ENCODE peak calls at places on chromosomes 11 and 22, in five cellular contexts. V is neural progenitor cell, E is body of pancreas, U is uterus, W is A549. X is an unnamed sample.
A peak's percentile ranks its signal among the peaks of the same experiment; 100 is the strongest.

GRCh38 chr11:57324154-57324885 is 432 bp downstream of the TNKS1BP1 start:
- DNase-seq in V (peak; percentile 88), U (peak; percentile 56), W (peak; percentile 60), E (peak; percentile 57), X (peak; percentile 28)

GRCh38 chr11:75815345-75815983 is 454 bp downstream of the UVRAG start:
- DNase-seq in E (peak; percentile 60), W (peak; percentile 58), V (no peak), U (no peak), X (no peak)

GRCh38 chr11:34226210-34226609 is 120.8 kb downstream of the NAT10 start:
- DNase-seq in W (no peak), V (no peak), U (no peak), E (no peak), X (no peak)

GRCh38 chr11:12245091-12245490 is 132.3 kb upstream of the PARVA start:
- DNase-seq in V (no peak), U (no peak), E (no peak), W (no peak), X (no peak)

GRCh38 chr11:64436025-64436424 is 77.1 kb downstream of the RPS6KA4 start:
- DNase-seq in U (no peak), V (no peak), W (no peak), E (no peak), X (peak; percentile 40)

GRCh38 chr22:24067587-24068376 is 56.7 kb downstream of the CABIN1 start:
- DNase-seq in V (no peak), U (no peak), E (peak; percentile 57), W (no peak), X (no peak)

GRCh38 chr22:23071163-23072034 is 1.1 kb downstream of the GNAZ start:
- DNase-seq in U (peak; percentile 19), E (no peak), W (no peak), V (no peak), X (no peak)

GRCh38 chr11:128334311-128335044 is 252.9 kb downstream of the ETS1 start:
- DNase-seq in U (peak; percentile 63), W (no peak), E (no peak), V (no peak), X (no peak)

GRCh38 chr11:11845066-11845465 is 3.3 kb downstream of the USP47 start:
- DNase-seq in W (no peak), U (no peak), E (peak; percentile 48), V (no peak), X (peak; percentile 92)

GRCh38 chr22:47304854-47305253 is 542.4 kb downstream of the TBC1D22A start:
- DNase-seq in U (no peak), W (no peak), E (no peak), V (no peak), X (no peak)

GRCh38 chr11:45154276-45154675 is 7.8 kb downstream of the PRDM11 start:
- DNase-seq in W (no peak), U (no peak), V (no peak), E (no peak), X (no peak)

GRCh38 chr22:40599731-40600130 is 36.8 kb downstream of the MRTFA start:
- DNase-seq in U (no peak), V (no peak), E (no peak), W (no peak), X (no peak)

GRCh38 chr11:134578807-134579708 is 167.0 kb upstream of the B3GAT1 start:
- DNase-seq in V (no peak), W (no peak), U (no peak), E (no peak), X (no peak)

GRCh38 chr22:50455201-50455600 is 19.6 kb downstream of the SBF1 start:
- DNase-seq in U (no peak), E (no peak), V (no peak), W (no peak), X (no peak)

GRCh38 chr11:112280268-112281126 is 19.8 kb upstream of the PLET1 start:
- DNase-seq in U (peak; percentile 74), E (peak; percentile 64), W (peak; percentile 68), V (peak; percentile 91), X (peak; percentile 87)

GRCh38 chr11:61964941-61965282 is 2.5 kb downstream of the FTH1 start:
- DNase-seq in E (no peak), V (no peak), U (no peak), W (no peak), X (no peak)

GRCh38 chr22:23522642-23523251 is 57.3 kb downstream of the IGLL1 start:
- DNase-seq in W (no peak), E (no peak), V (peak; percentile 42), U (no peak), X (no peak)

GRCh38 chr22:41799486-41800347 is 762 bp upstream of the CCDC134 start:
- DNase-seq in V (peak; percentile 39), U (peak; percentile 26), W (no peak), E (peak; percentile 30), X (no peak)

GRCh38 chr11:63573881-63574855 is 11.0 kb upstream of the PLAAT2 start:
- DNase-seq in W (no peak), V (no peak), E (no peak), U (peak; percentile 67), X (no peak)

GRCh38 chr11:2272946-2273280 is 2.5 kb upstream of the ASCL2 start:
- DNase-seq in E (no peak), U (peak; percentile 10), V (no peak), W (no peak), X (no peak)

GRCh38 chr22:49948116-49948515 is 12.5 kb upstream of the PIM3 start:
- DNase-seq in W (no peak), E (peak; percentile 68), V (no peak), U (no peak), X (no peak)

GRCh38 chr11:3710485-3711259 is 39.5 kb upstream of the CHRNA10 start:
- DNase-seq in W (no peak), E (no peak), U (no peak), V (no peak), X (no peak)
- H3K4me3 ChIP-seq in W (no peak overlapping the region), E (no peak overlapping the region), U (no peak overlapping the region), V (no peak overlapping the region), X (no peak overlapping the region)

GRCh38 chr22:32203181-32204105 is 1.4 kb downstream of the RFPL2 start:
- DNase-seq in E (no peak), U (no peak), W (peak; percentile 5), V (no peak), X (no peak)
- H3K4me3 ChIP-seq in E (no peak overlapping the region), U (no peak overlapping the region), W (peak overlapping the region; percentile 60), V (peak overlapping the region; percentile 54), X (no peak overlapping the region)

GRCh38 chr22:39073941-39074340 is 3.1 kb upstream of the APOBEC3G start:
- DNase-seq in U (no peak), W (no peak), V (no peak), E (no peak), X (no peak)

GRCh38 chr22:39080993-39081513 is 4.0 kb downstream of the APOBEC3G start:
- DNase-seq in U (no peak), E (no peak), W (no peak), V (no peak), X (no peak)

GRCh38 chr22:39078329-39078728 is 1.3 kb downstream of the APOBEC3G start:
- DNase-seq in V (no peak), W (no peak), E (no peak), U (no peak), X (no peak)

GRCh38 chr22:39080052-39080762 is 3.1 kb downstream of the APOBEC3G start:
- DNase-seq in W (no peak), E (no peak), U (no peak), V (no peak), X (no peak)

DNA sequence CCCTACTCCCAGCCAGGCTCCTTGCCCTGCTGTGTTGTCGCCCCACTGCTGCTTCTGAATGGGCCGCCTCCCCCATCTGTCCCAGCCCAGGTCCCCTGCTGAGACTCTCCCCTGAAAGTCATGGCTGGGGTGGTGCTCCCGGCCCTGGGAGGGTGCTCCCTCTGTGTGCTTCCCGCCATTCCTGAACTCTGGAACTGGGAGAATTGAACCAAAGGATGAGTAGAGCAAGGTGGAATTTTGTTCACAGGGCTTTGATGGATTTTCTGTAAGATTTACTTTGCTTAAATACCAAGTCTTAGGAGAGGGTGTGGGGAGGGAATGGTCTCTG is 402 bp downstream of the APOBEC3G start:
- DNase-seq in V (no peak), U (no peak), W (no peak), E (no peak), X (no peak)
- H3K4me3 ChIP-seq in V (no peak overlapping the region), U (peak overlapping the region; percentile 41), W (no peak overlapping the region), E (no peak overlapping the region), X (no peak overlapping the region)

GRCh38 chr11:70050243-70050642 is 27.9 kb upstream of the ANO1 start:
- DNase-seq in U (no peak), W (no peak), E (no peak), V (no peak), X (no peak)
- H3K4me3 ChIP-seq in U (no peak overlapping the region), W (no peak overlapping the region), E (no peak overlapping the region), V (no peak overlapping the region), X (no peak overlapping the region)

GRCh38 chr11:47593492-47593933 is 698 bp downstream of the C1QTNF4 start:
- DNase-seq in V (peak; percentile 17), U (no peak), W (no peak), E (no peak), X (no peak)

GRCh38 chr11:47595967-47596366 is 1.8 kb upstream of the C1QTNF4 start:
- DNase-seq in U (no peak), E (no peak), W (no peak), V (no peak), X (no peak)

GRCh38 chr11:47592970-47593369 is 1.2 kb downstream of the C1QTNF4 start:
- DNase-seq in U (no peak), V (no peak), E (no peak), W (no peak), X (no peak)

GRCh38 chr11:47595029-47595428 is 818 bp upstream of the C1QTNF4 start:
- DNase-seq in V (no peak), U (no peak), W (no peak), E (no peak), X (no peak)

GRCh38 chr11:47593934-47594855 is at the start of gene C1QTNF4:
- DNase-seq in V (peak; percentile 78), U (no peak), E (no peak), W (no peak), X (no peak)
- H3K4me3 ChIP-seq in V (peak within 1 kb of the TSS; percentile 93), U (peak within 1 kb of the TSS; percentile 8), E (no peak within 1 kb of the TSS), W (peak within 1 kb of the TSS; percentile 40), X (no peak within 1 kb of the TSS)

DNA sequence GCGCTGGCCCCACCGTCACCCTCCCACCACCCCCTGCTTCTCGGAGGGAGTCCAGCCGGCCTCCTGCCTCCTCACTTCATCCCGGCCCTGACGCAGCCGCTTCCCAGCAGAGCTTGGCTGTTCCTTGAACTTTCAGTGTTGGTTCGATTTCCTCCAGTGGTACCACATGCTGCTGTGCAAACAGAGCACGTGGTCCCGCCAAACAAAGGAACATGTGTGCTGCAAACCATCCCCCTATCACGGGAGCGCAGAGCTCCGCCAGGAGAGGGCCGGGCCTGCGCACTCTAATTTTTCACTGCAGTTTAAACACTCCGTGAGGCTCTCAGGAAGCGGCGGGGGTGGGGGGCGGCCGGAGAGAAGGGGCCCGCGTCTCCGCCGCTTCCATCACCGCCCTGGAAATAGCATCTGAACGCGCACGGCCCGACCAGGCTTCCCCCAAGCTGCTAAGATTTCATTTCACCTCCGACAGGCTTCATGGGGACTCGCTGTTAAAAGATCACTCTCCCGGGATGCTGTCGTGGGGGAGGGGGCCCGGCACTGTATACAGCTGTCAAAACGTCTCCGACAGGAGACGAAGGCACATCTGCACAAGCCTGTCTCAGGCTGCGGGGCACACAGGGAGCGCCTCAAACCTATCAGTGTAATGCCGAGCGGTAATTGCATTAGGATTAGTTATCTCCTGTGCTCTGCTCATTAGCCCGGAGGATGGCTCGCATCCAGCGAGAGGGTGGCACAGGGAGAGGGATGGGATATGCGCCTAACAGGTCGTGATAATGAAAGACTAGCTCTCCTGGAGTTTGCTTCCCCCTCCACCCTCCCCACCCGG is 269.9 kb upstream of the SORL1-AS1 start:
- DNase-seq in E (peak; percentile 70), U (peak; percentile 74), W (no peak), V (peak; percentile 82), X (peak; percentile 20)
- H3K4me3 ChIP-seq in E (no peak overlapping the region), U (peak overlapping the region; percentile 44), W (no peak overlapping the region), V (peak overlapping the region; percentile 38), X (peak overlapping the region; percentile 27)